ENCODE peak calls at places on chromosome 17, in seven cellular contexts. One of them, this sample, is unnamed.

GRCh38 chr17:82402865-82403264 is 15.3 kb upstream of the HEXD start:
- DNase-seq in HCT116: no peak
- DNase-seq in K562: no peak
- DNase-seq in SK-N-SH: no peak
- DNase-seq in H1: no peak
- DNase-seq in HepG2: no peak
- DNase-seq in GM12878: peak; percentile 45
- DNase-seq in this sample: no peak

GRCh38 chr17:27600471-27600870 is 30.5 kb upstream of the LGALS9 start:
- DNase-seq in HCT116: no peak
- DNase-seq in K562: no peak
- DNase-seq in SK-N-SH: no peak
- DNase-seq in H1: no peak
- DNase-seq in HepG2: no peak
- DNase-seq in GM12878: no peak
- DNase-seq in this sample: no peak

GRCh38 chr17:38947189-38947588 is 20.0 kb downstream of the FBXO47 start:
- DNase-seq in HCT116: no peak
- DNase-seq in K562: no peak
- DNase-seq in SK-N-SH: no peak
- DNase-seq in H1: no peak
- DNase-seq in HepG2: no peak
- DNase-seq in GM12878: no peak
- DNase-seq in this sample: no peak

GRCh38 chr17:42803074-42803883 is 4.6 kb downstream of the CNTD1 start:
- DNase-seq in HCT116: no peak
- DNase-seq in K562: no peak
- DNase-seq in SK-N-SH: no peak
- DNase-seq in H1: no peak
- DNase-seq in HepG2: peak; percentile 88
- DNase-seq in GM12878: no peak
- DNase-seq in this sample: no peak

GRCh38 chr17:42937712-42938596 is 26.3 kb downstream of the AARSD1 start:
- DNase-seq in HCT116: peak; percentile 51
- DNase-seq in K562: peak; percentile 54
- DNase-seq in SK-N-SH: peak; percentile 68
- DNase-seq in H1: peak; percentile 25
- DNase-seq in HepG2: peak; percentile 73
- DNase-seq in GM12878: no peak
- DNase-seq in this sample: no peak

GRCh38 chr17:69213059-69213813 is 15.4 kb downstream of the ABCA10 start:
- DNase-seq in HCT116: no peak
- DNase-seq in K562: no peak
- DNase-seq in SK-N-SH: no peak
- DNase-seq in H1: peak; percentile 34
- DNase-seq in HepG2: no peak
- DNase-seq in GM12878: no peak
- DNase-seq in this sample: no peak

GRCh38 chr17:69066482-69066881 is 5.8 kb upstream of the ABCA9 start:
- DNase-seq in HCT116: no peak
- DNase-seq in K562: no peak
- DNase-seq in SK-N-SH: no peak
- DNase-seq in H1: no peak
- DNase-seq in HepG2: no peak
- DNase-seq in GM12878: no peak
- DNase-seq in this sample: no peak

GRCh38 chr17:27407916-27408846 is 48.1 kb upstream of the KSR1 start:
- DNase-seq in HCT116: peak; percentile 7
- DNase-seq in K562: no peak
- DNase-seq in SK-N-SH: no peak
- DNase-seq in H1: no peak
- DNase-seq in HepG2: peak; percentile 9
- DNase-seq in GM12878: no peak
- DNase-seq in this sample: no peak

GRCh38 chr17:17321356-17322025 is 18.3 kb downstream of the NT5M start:
- DNase-seq in HCT116: no peak
- DNase-seq in K562: no peak
- DNase-seq in SK-N-SH: no peak
- DNase-seq in H1: no peak
- DNase-seq in HepG2: no peak
- DNase-seq in GM12878: no peak
- DNase-seq in this sample: no peak

GRCh38 chr17:78873519-78874340 is 29.3 kb downstream of the CEP295NL start:
- DNase-seq in HCT116: no peak
- DNase-seq in K562: no peak
- DNase-seq in SK-N-SH: peak; percentile 77
- DNase-seq in H1: no peak
- DNase-seq in HepG2: no peak
- DNase-seq in GM12878: no peak
- DNase-seq in this sample: no peak

GRCh38 chr17:21377821-21378396 is 1.8 kb downstream of the KCNJ12 start:
- DNase-seq in HCT116: no peak
- DNase-seq in K562: peak; percentile 14
- DNase-seq in SK-N-SH: peak; percentile 74
- DNase-seq in H1: no peak
- DNase-seq in HepG2: no peak
- DNase-seq in GM12878: no peak
- DNase-seq in this sample: no peak

GRCh38 chr17:2695243-2695960 is 16.2 kb downstream of the CLUH start:
- DNase-seq in HCT116: no peak
- DNase-seq in K562: no peak
- DNase-seq in SK-N-SH: peak; percentile 28
- DNase-seq in H1: no peak
- DNase-seq in HepG2: no peak
- DNase-seq in GM12878: no peak
- DNase-seq in this sample: no peak

GRCh38 chr17:55086635-55087058 is 118.1 kb downstream of the STXBP4 start:
- DNase-seq in HCT116: peak; percentile 31
- DNase-seq in K562: no peak
- DNase-seq in SK-N-SH: no peak
- DNase-seq in H1: no peak
- DNase-seq in HepG2: no peak
- DNase-seq in GM12878: no peak
- DNase-seq in this sample: peak; percentile 32

GRCh38 chr17:77322534-77323412 is 182.0 kb downstream of the SEC14L1 start:
- DNase-seq in HCT116: peak; percentile 92
- DNase-seq in K562: peak; percentile 62
- DNase-seq in SK-N-SH: peak; percentile 76
- DNase-seq in H1: no peak
- DNase-seq in HepG2: peak; percentile 85
- DNase-seq in GM12878: no peak
- DNase-seq in this sample: no peak

GRCh38 chr17:45648642-45649041 is 135.5 kb upstream of the CRHR1 start:
- DNase-seq in HCT116: no peak
- DNase-seq in K562: peak; percentile 27
- DNase-seq in SK-N-SH: peak; percentile 26
- DNase-seq in H1: no peak
- DNase-seq in HepG2: no peak
- DNase-seq in GM12878: no peak
- DNase-seq in this sample: no peak

GRCh38 chr17:81422776-81423697 is 27.8 kb downstream of the BAHCC1 start:
- DNase-seq in HCT116: peak; percentile 68
- DNase-seq in K562: peak; percentile 53
- DNase-seq in SK-N-SH: peak; percentile 86
- DNase-seq in H1: no peak
- DNase-seq in HepG2: peak; percentile 60
- DNase-seq in GM12878: no peak
- DNase-seq in this sample: no peak

GRCh38 chr17:57486978-57487377 is 230.7 kb downstream of the MSI2 start:
- DNase-seq in HCT116: no peak
- DNase-seq in K562: no peak
- DNase-seq in SK-N-SH: no peak
- DNase-seq in H1: no peak
- DNase-seq in HepG2: no peak
- DNase-seq in GM12878: no peak
- DNase-seq in this sample: no peak

GRCh38 chr17:81291662-81292061 is 3.4 kb downstream of the SLC38A10 start:
- DNase-seq in HCT116: peak; percentile 65
- DNase-seq in K562: peak; percentile 79
- DNase-seq in SK-N-SH: peak; percentile 94
- DNase-seq in H1: peak; percentile 19
- DNase-seq in HepG2: peak; percentile 53
- DNase-seq in GM12878: no peak
- DNase-seq in this sample: no peak

GRCh38 chr17:40547079-40547784 is 18.0 kb downstream of the CCR7 start:
- DNase-seq in HCT116: no peak
- DNase-seq in K562: no peak
- DNase-seq in SK-N-SH: no peak
- DNase-seq in H1: no peak
- DNase-seq in HepG2: no peak
- DNase-seq in GM12878: no peak
- DNase-seq in this sample: no peak

GRCh38 chr17:40244255-40244654 is 25.2 kb downstream of the WIPF2 start:
- DNase-seq in HCT116: no peak
- DNase-seq in K562: no peak
- DNase-seq in SK-N-SH: no peak
- DNase-seq in H1: no peak
- DNase-seq in HepG2: no peak
- DNase-seq in GM12878: no peak
- DNase-seq in this sample: no peak

GRCh38 chr17:45386180-45386579 is 46.5 kb downstream of the ARHGAP27 start:
- DNase-seq in HCT116: no peak
- DNase-seq in K562: no peak
- DNase-seq in SK-N-SH: no peak
- DNase-seq in H1: no peak
- DNase-seq in HepG2: no peak
- DNase-seq in GM12878: no peak
- DNase-seq in this sample: no peak

GRCh38 chr17:71922439-71922838 is 198.4 kb upstream of the SOX9 start:
- DNase-seq in HCT116: no peak
- DNase-seq in K562: no peak
- DNase-seq in SK-N-SH: no peak
- DNase-seq in H1: no peak
- DNase-seq in HepG2: no peak
- DNase-seq in GM12878: peak; percentile 20
- DNase-seq in this sample: peak; percentile 15

GRCh38 chr17:17994271-17994670 is 21.6 kb downstream of the DRC3 start:
- DNase-seq in HCT116: peak; percentile 15
- DNase-seq in K562: no peak
- DNase-seq in SK-N-SH: peak; percentile 86
- DNase-seq in H1: peak; percentile 53
- DNase-seq in HepG2: peak; percentile 56
- DNase-seq in GM12878: no peak
- DNase-seq in this sample: no peak

GRCh38 chr17:50101346-50102163 is 6.4 kb downstream of the PDK2 start:
- DNase-seq in HCT116: no peak
- DNase-seq in K562: peak; percentile 76
- DNase-seq in SK-N-SH: peak; percentile 89
- DNase-seq in H1: no peak
- DNase-seq in HepG2: no peak
- DNase-seq in GM12878: no peak
- DNase-seq in this sample: no peak
- TF ChIP-seq POLR2AphosphoS5 in HCT116: no peak
- TF ChIP-seq POLR2AphosphoS5 in K562: no peak
- TF ChIP-seq POLR2AphosphoS5 in SK-N-SH: no peak
- TF ChIP-seq POLR2AphosphoS5 in H1: no peak
- TF ChIP-seq POLR2AphosphoS5 in HepG2: peak; percentile 8
- TF ChIP-seq POLR2AphosphoS5 in GM12878: no peak
- TF ChIP-seq POLR2AphosphoS5 in this sample: no peak

GRCh38 chr17:67202503-67202902 is 42.5 kb downstream of the HELZ start:
- DNase-seq in HCT116: no peak
- DNase-seq in K562: no peak
- DNase-seq in SK-N-SH: no peak
- DNase-seq in H1: no peak
- DNase-seq in HepG2: no peak
- DNase-seq in GM12878: no peak
- DNase-seq in this sample: no peak
- H3K36me3 ChIP-seq in HCT116: peaks cover 5% of the 10 kb centered on the region
- H3K36me3 ChIP-seq in K562: peaks cover 42% of the 10 kb centered on the region
- H3K36me3 ChIP-seq in SK-N-SH: peaks cover 46% of the 10 kb centered on the region
- H3K36me3 ChIP-seq in H1: peaks cover 21% of the 10 kb centered on the region
- H3K36me3 ChIP-seq in HepG2: peaks cover 21% of the 10 kb centered on the region
- H3K36me3 ChIP-seq in GM12878: peaks cover 19% of the 10 kb centered on the region
- H3K36me3 ChIP-seq in this sample: peaks cover 4% of the 10 kb centered on the region

DNA sequence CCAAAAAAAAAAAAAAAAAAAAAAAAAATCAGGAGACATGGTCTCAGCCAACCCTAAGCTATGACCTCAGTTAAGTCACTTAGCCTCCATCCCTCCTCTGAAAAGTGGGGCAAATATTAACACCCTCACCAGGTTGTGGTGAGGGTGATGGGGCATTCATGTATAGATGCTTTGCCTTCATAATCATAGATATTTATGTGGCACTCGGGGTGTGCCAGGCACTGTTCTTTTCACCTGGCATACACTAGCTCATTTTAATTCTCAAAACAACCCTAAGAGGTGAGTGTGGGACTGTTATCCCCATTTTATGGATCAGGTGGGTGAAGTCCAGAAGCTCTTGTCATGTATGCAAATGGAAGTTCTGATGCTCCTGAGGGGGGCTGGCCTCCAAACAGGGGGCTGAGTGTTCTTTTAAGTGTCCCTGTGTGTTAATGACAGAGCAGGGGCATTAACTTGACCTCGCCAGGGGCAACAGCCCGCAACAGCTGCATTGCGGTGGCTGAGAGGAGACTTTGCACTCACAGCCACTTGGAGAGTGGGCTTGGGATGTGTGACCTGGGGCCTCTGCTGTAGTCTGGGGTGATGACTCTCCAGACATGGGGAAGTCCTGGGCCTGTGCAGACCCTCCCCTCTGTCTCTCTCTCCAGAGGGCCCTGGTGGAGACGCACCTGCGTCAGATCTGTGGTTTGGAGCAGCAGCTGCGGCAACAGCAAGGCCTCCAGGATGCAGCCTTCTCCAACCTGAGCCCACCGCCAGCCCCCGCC is 4.2 kb downstream of the TBKBP1 start:
- DNase-seq in HCT116: no peak
- DNase-seq in K562: no peak
- DNase-seq in SK-N-SH: peak; percentile 22
- DNase-seq in H1: no peak
- DNase-seq in HepG2: no peak
- DNase-seq in GM12878: no peak
- DNase-seq in this sample: no peak
- TF ChIP-seq SIN3A in HCT116: no peak
- TF ChIP-seq SIN3A in K562: no peak
- TF ChIP-seq SIN3A in SK-N-SH: no peak
- TF ChIP-seq SIN3A in H1: no peak
- TF ChIP-seq SIN3A in HepG2: no peak
- TF ChIP-seq SIN3A in GM12878: no peak
- TF ChIP-seq SIN3A in this sample: no peak

GRCh38 chr17:49194297-49194607 is 16.1 kb downstream of the GNGT2 start:
- DNase-seq in HCT116: no peak
- DNase-seq in K562: no peak
- DNase-seq in SK-N-SH: no peak
- DNase-seq in H1: no peak
- DNase-seq in HepG2: no peak
- DNase-seq in GM12878: no peak
- DNase-seq in this sample: no peak

GRCh38 chr17:49193513-49194296 is 16.7 kb downstream of the GNGT2 start:
- DNase-seq in HCT116: peak; percentile 33
- DNase-seq in K562: peak; percentile 60
- DNase-seq in SK-N-SH: peak; percentile 56
- DNase-seq in H1: no peak
- DNase-seq in HepG2: no peak
- DNase-seq in GM12878: peak; percentile 98
- DNase-seq in this sample: peak; percentile 41

GRCh38 chr17:49191407-49191916 is 18.9 kb downstream of the GNGT2 start:
- DNase-seq in HCT116: no peak
- DNase-seq in K562: no peak
- DNase-seq in SK-N-SH: no peak
- DNase-seq in H1: no peak
- DNase-seq in HepG2: no peak
- DNase-seq in GM12878: no peak
- DNase-seq in this sample: no peak

GRCh38 chr17:49190932-49191331 is 19.4 kb downstream of the GNGT2 start:
- DNase-seq in HCT116: no peak
- DNase-seq in K562: no peak
- DNase-seq in SK-N-SH: no peak
- DNase-seq in H1: no peak
- DNase-seq in HepG2: no peak
- DNase-seq in GM12878: no peak
- DNase-seq in this sample: no peak

GRCh38 chr17:49191917-49192741 is 18.2 kb downstream of the GNGT2 start:
- DNase-seq in HCT116: peak; percentile 89
- DNase-seq in K562: peak; percentile 72
- DNase-seq in SK-N-SH: peak; percentile 88
- DNase-seq in H1: peak; percentile 70
- DNase-seq in HepG2: peak; percentile 90
- DNase-seq in GM12878: peak; percentile 77
- DNase-seq in this sample: peak; percentile 90
- TF ChIP-seq POLR2AphosphoS5 in HCT116: peak; percentile 56
- TF ChIP-seq POLR2AphosphoS5 in K562: peak; percentile 64
- TF ChIP-seq POLR2AphosphoS5 in SK-N-SH: peak; percentile 38
- TF ChIP-seq POLR2AphosphoS5 in H1: no peak
- TF ChIP-seq POLR2AphosphoS5 in HepG2: no peak
- TF ChIP-seq POLR2AphosphoS5 in GM12878: peak; percentile 61
- TF ChIP-seq POLR2AphosphoS5 in this sample: peak; percentile 37

This sample was measured in Panc1.